ENCODE peak calls at places on chromosome 18, in six cellular contexts. T is sciatic nerve; U is H9; B is fibroblast of pulmonary artery; L is SW480; D is stimulated activated naive B cell treated with anti-CD40 and anti-IgM and Interleukin-4, amounts not matched to agents 10 μg/mL and 1 μg/mL and 100 μg/mL, for 72 hours. Q is an unnamed sample.

GRCh38 chr18:74291771-74292540 is at the start of gene CYB5A:
- DNase-seq in L (peak), T (peak), U (peak), D (peak), B (peak), Q (peak)

GRCh38 chr18:1884623-1885022 is 686.7 kb downstream of the METTL4 start:
- DNase-seq in B (no peak), L (no peak), D (no peak), U (no peak), T (no peak), Q (no peak)

GRCh38 chr18:77970814-77971213 is 721.2 kb downstream of the GALR1 start:
- DNase-seq in U (no peak), L (no peak), D (no peak), B (no peak), T (no peak), Q (no peak)

GRCh38 chr18:32868424-32868823 is 95.6 kb upstream of the KLHL14 start:
- DNase-seq in B (no peak), U (no peak), D (no peak), L (no peak), T (no peak), Q (no peak)

GRCh38 chr18:65975536-65975935 is 224.7 kb downstream of the CDH7 start:
- DNase-seq in D (no peak), B (no peak), U (no peak), L (no peak), T (no peak), Q (no peak)

GRCh38 chr18:73752546-73752945 is 395.1 kb downstream of the FBXO15 start:
- DNase-seq in T (no peak), U (no peak), L (no peak), D (no peak), B (peak), Q (peak)

GRCh38 chr18:6557470-6558245 is 142.9 kb upstream of the L3MBTL4 start:
- DNase-seq in D (no peak), T (no peak), U (peak), B (no peak), L (no peak), Q (no peak)

GRCh38 chr18:11034816-11035215 is 114.6 kb downstream of the PIEZO2 start:
- DNase-seq in U (no peak), D (no peak), T (no peak), B (peak), L (no peak), Q (peak)

GRCh38 chr18:79575891-79576685 is 103.5 kb upstream of the CTDP1 start:
- DNase-seq in U (peak), T (peak), D (no peak), B (peak), L (no peak), Q (no peak)

GRCh38 chr18:47736376-47737140 is 193.9 kb downstream of the SMAD2 start:
- DNase-seq in D (no peak), T (no peak), B (no peak), U (no peak), L (no peak), Q (no peak)

GRCh38 chr18:11981633-11982366 is 493 bp downstream of the IMPA2 start:
- DNase-seq in D (peak), U (peak), B (no peak), T (peak), L (peak), Q (peak)

GRCh38 chr18:79784965-79785770 is 12.6 kb upstream of the KCNG2 start:
- DNase-seq in U (no peak), D (peak), L (peak), B (peak), T (peak), Q (no peak)

GRCh38 chr18:80022613-80023012 is 11.6 kb upstream of the RBFA start:
- DNase-seq in B (peak), U (no peak), L (no peak), T (no peak), D (no peak), Q (peak)

GRCh38 chr18:6058941-6059340 is 163.6 kb upstream of the TMEM200C start:
- DNase-seq in U (no peak), L (no peak), T (no peak), B (peak), D (no peak), Q (peak)